ENCODE peak calls at places on chromosomes 1 and 21, in six cellular contexts. F, U, M, Q, T and W are unnamed samples.

GRCh38 chr21:45357436-45358260 is 47.3 kb upstream of the COL18A1 start:
- DNase-seq in F (no peak), U (no peak), M (no peak), Q (no peak), T (no peak), W (no peak)

GRCh38 chr1:168321945-168322344 is 41.3 kb downstream of the TBX19 start:
- DNase-seq in F (no peak), U (no peak), M (peak), Q (no peak), T (peak), W (no peak)

GRCh38 chr1:226882187-226882586 is 11.8 kb downstream of the PSEN2 start:
- DNase-seq in F (peak), U (no peak), M (no peak), Q (no peak), T (peak), W (no peak)

GRCh38 chr1:16348414-16349182 is 3.7 kb downstream of the FBXO42 start:
- DNase-seq in F (no peak), U (no peak), M (peak), Q (no peak), T (no peak), W (no peak)

GRCh38 chr1:232524056-232524455 is 105.9 kb downstream of the SIPA1L2 start:
- DNase-seq in F (no peak), U (no peak), M (no peak), Q (no peak), T (no peak), W (no peak)

GRCh38 chr21:45040739-45041138 is 33.6 kb upstream of the ADARB1 start:
- DNase-seq in F (no peak), U (no peak), M (no peak), Q (no peak), T (no peak), W (no peak)

GRCh38 chr21:36846624-36847023 is 119.8 kb downstream of the HLCS start:
- DNase-seq in F (no peak), U (no peak), M (no peak), Q (no peak), T (no peak), W (no peak)

GRCh38 chr21:16082038-16082816 is 352.4 kb downstream of the USP25 start:
- DNase-seq in F (no peak), U (no peak), M (no peak), Q (no peak), T (peak), W (no peak)

GRCh38 chr1:180912801-180913616 is at the start of gene KIAA1614:
- DNase-seq in F (no peak), U (no peak), M (peak), Q (no peak), T (no peak), W (no peak)

GRCh38 chr1:45348966-45349677 is 8.9 kb upstream of the MUTYH start:
- DNase-seq in F (no peak), U (no peak), M (no peak), Q (no peak), T (no peak), W (no peak)

GRCh38 chr21:46125846-46126301 is 28.0 kb downstream of the COL6A2 start:
- DNase-seq in F (no peak), U (no peak), M (no peak), Q (no peak), T (no peak), W (peak)

GRCh38 chr21:45392206-45392971 is 12.6 kb upstream of the COL18A1 start:
- DNase-seq in F (no peak), U (no peak), M (no peak), Q (no peak), T (no peak), W (no peak)

GRCh38 chr1:247500725-247501348 is 35.4 kb downstream of the OR2C3 start:
- DNase-seq in F (no peak), U (no peak), M (no peak), Q (no peak), T (no peak), W (no peak)

GRCh38 chr1:41758904-41759548 is 159.7 kb downstream of the HIVEP3 start:
- DNase-seq in F (no peak), U (no peak), M (peak), Q (no peak), T (no peak), W (no peak)

GRCh38 chr1:75330633-75331032 is 196.4 kb downstream of the LHX8 start:
- DNase-seq in F (no peak), U (no peak), M (no peak), Q (no peak), T (no peak), W (no peak)

GRCh38 chr1:5504364-5504740 is 487.9 kb downstream of the NPHP4 start:
- DNase-seq in F (no peak), U (no peak), M (no peak), Q (no peak), T (no peak), W (no peak)

GRCh38 chr1:21663251-21663950 is 5.8 kb downstream of the RAP1GAP start:
- DNase-seq in F (no peak), U (no peak), M (no peak), Q (no peak), T (no peak), W (no peak)

GRCh38 chr1:203597386-203598040 is 29.1 kb upstream of the ATP2B4 start:
- DNase-seq in F (no peak), U (no peak), M (no peak), Q (no peak), T (no peak), W (no peak)

GRCh38 chr1:213326666-213327317 is 275.8 kb downstream of the RPS6KC1 start:
- DNase-seq in F (no peak), U (no peak), M (peak), Q (no peak), T (no peak), W (no peak)

GRCh38 chr1:224106568-224107281 is 7.2 kb upstream of the FBXO28 start:
- DNase-seq in F (no peak), U (no peak), M (peak), Q (no peak), T (peak), W (no peak)

GRCh38 chr1:74357150-74357549 is 122.0 kb downstream of the TNNI3K start:
- DNase-seq in F (no peak), U (no peak), M (no peak), Q (no peak), T (no peak), W (no peak)

GRCh38 chr1:107213225-107213624 is 72.4 kb downstream of the NTNG1 start:
- DNase-seq in F (no peak), U (no peak), M (no peak), Q (no peak), T (no peak), W (no peak)